ENCODE peak calls at places on chromosomes 11 and 22, in four cellular contexts. One of them, this sample, is unnamed.

GRCh38 chr11:74284466-74284865 is 27.0 kb downstream of the P4HA3 start:
- DNase-seq in AG10803: no peak
- DNase-seq in fibroblast of pulmonary artery: no peak
- DNase-seq in HL-60: no peak
- DNase-seq in this sample: no peak

GRCh38 chr11:124748100-124748418 is 4.0 kb downstream of the VSIG2 start:
- DNase-seq in fibroblast of pulmonary artery: no peak
- DNase-seq in HL-60: no peak
- DNase-seq in AG10803: no peak
- DNase-seq in this sample: no peak

GRCh38 chr11:60116996-60117790 is 28.7 kb downstream of the MS4A2 start:
- DNase-seq in AG10803: no peak
- DNase-seq in fibroblast of pulmonary artery: no peak
- DNase-seq in HL-60: no peak
- DNase-seq in this sample: no peak

GRCh38 chr11:46367244-46367915 is 14.1 kb upstream of the MDK start:
- DNase-seq in AG10803: peak; percentile 54
- DNase-seq in HL-60: no peak
- DNase-seq in fibroblast of pulmonary artery: peak; percentile 57
- DNase-seq in this sample: peak; percentile 44

GRCh38 chr22:46085831-46086576 is 64.3 kb upstream of the PPARA start:
- DNase-seq in fibroblast of pulmonary artery: peak; percentile 51
- DNase-seq in AG10803: peak; percentile 94
- DNase-seq in HL-60: no peak
- DNase-seq in this sample: peak; percentile 87

GRCh38 chr11:95795627-95796308 is 5.5 kb downstream of the CEP57 start:
- DNase-seq in HL-60: no peak
- DNase-seq in fibroblast of pulmonary artery: no peak
- DNase-seq in AG10803: no peak
- DNase-seq in this sample: no peak

GRCh38 chr22:31958625-31959239 is 14.4 kb downstream of the YWHAH start:
- DNase-seq in HL-60: no peak
- DNase-seq in AG10803: no peak
- DNase-seq in fibroblast of pulmonary artery: no peak
- DNase-seq in this sample: no peak

GRCh38 chr22:19147193-19147780 is 2.8 kb downstream of the GSC2 start:
- DNase-seq in HL-60: no peak
- DNase-seq in AG10803: no peak
- DNase-seq in fibroblast of pulmonary artery: no peak
- DNase-seq in this sample: no peak

GRCh38 chr11:121478895-121479281 is 26.1 kb upstream of the SORL1-AS1 start:
- DNase-seq in HL-60: no peak
- DNase-seq in AG10803: no peak
- DNase-seq in fibroblast of pulmonary artery: no peak
- DNase-seq in this sample: no peak

GRCh38 chr11:49208006-49208721 is at the start of gene FOLH1:
- DNase-seq in AG10803: peak; percentile 0
- DNase-seq in HL-60: no peak
- DNase-seq in fibroblast of pulmonary artery: peak; percentile 11
- DNase-seq in this sample: no peak

GRCh38 chr11:65113839-65114238 is 2.2 kb downstream of the TM7SF2 start:
- DNase-seq in HL-60: no peak
- DNase-seq in AG10803: no peak
- DNase-seq in fibroblast of pulmonary artery: no peak
- DNase-seq in this sample: no peak

GRCh38 chr22:19065929-19066328 is 56.3 kb downstream of the DGCR2 start:
- DNase-seq in AG10803: no peak
- DNase-seq in fibroblast of pulmonary artery: no peak
- DNase-seq in HL-60: no peak
- DNase-seq in this sample: no peak

GRCh38 chr11:102464859-102465500 is 12.4 kb upstream of the TMEM123 start:
- DNase-seq in AG10803: no peak
- DNase-seq in HL-60: no peak
- DNase-seq in fibroblast of pulmonary artery: no peak
- DNase-seq in this sample: no peak

GRCh38 chr11:18173225-18173866 is 709 bp downstream of the MRGPRX4 start:
- DNase-seq in fibroblast of pulmonary artery: no peak
- DNase-seq in HL-60: no peak
- DNase-seq in AG10803: no peak
- DNase-seq in this sample: no peak

GRCh38 chr11:18172686-18173085 is at the start of gene MRGPRX4:
- DNase-seq in fibroblast of pulmonary artery: no peak
- DNase-seq in AG10803: no peak
- DNase-seq in HL-60: no peak
- DNase-seq in this sample: no peak

GRCh38 chr11:18168372-18168771 is 4.3 kb upstream of the MRGPRX4 start:
- DNase-seq in fibroblast of pulmonary artery: no peak
- DNase-seq in AG10803: no peak
- DNase-seq in HL-60: no peak
- DNase-seq in this sample: no peak

DNA sequence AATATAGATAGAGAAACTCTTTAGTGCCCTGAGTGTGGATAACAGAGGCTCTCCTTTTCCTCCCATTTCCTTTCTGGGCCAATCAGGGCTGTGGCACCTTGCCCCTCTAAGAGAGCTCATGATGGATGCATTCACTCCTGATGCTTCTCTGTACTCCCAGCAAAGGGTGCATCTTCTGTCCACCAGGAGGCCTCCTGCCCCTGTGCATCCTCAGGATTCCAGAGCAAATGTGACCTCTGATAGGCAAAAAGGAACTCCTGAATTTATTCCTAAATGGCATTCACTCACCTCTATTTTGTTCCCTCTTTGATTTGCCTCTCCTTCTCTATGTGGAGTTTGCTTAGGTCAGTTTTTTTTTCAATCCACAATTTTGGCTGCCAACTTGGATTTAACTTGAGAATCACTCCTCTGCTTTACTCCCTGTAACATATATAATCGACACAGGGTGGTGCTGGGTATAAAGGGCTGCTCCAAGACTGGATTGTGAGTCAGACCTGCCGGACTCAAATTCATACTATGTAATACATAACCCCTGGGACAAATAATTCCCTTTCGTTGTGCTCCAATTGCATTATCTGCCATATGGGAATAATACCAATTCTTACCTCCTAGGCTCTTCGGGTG is 1.1 kb upstream of the MRGPRX4 start:
- DNase-seq in AG10803: peak; percentile 33
- DNase-seq in fibroblast of pulmonary artery: peak; percentile 26
- DNase-seq in HL-60: no peak
- DNase-seq in this sample: no peak
- TF ChIP-seq CTCF in AG10803: peak; percentile 72
- TF ChIP-seq CTCF in fibroblast of pulmonary artery: peak; percentile 59
- TF ChIP-seq CTCF in HL-60: no peak
- TF ChIP-seq CTCF in this sample: peak; percentile 46

GRCh38 chr11:62507023-62507422 is 39.6 kb downstream of the AHNAK start:
- DNase-seq in fibroblast of pulmonary artery: no peak
- DNase-seq in HL-60: no peak
- DNase-seq in AG10803: no peak
- DNase-seq in this sample: no peak

GRCh38 chr11:62505784-62506145 is 40.8 kb downstream of the AHNAK start:
- DNase-seq in AG10803: no peak
- DNase-seq in fibroblast of pulmonary artery: no peak
- DNase-seq in HL-60: no peak
- DNase-seq in this sample: no peak

GRCh38 chr11:62506413-62506940 is 40.1 kb downstream of the AHNAK start:
- DNase-seq in AG10803: no peak
- DNase-seq in fibroblast of pulmonary artery: no peak
- DNase-seq in HL-60: no peak
- DNase-seq in this sample: no peak

GRCh38 chr11:62505112-62505783 is 41.4 kb downstream of the AHNAK start:
- DNase-seq in fibroblast of pulmonary artery: no peak
- DNase-seq in HL-60: no peak
- DNase-seq in AG10803: no peak
- DNase-seq in this sample: no peak

GRCh38 chr11:62508336-62509058 is 38.1 kb downstream of the AHNAK start:
- DNase-seq in HL-60: no peak
- DNase-seq in AG10803: peak; percentile 80
- DNase-seq in fibroblast of pulmonary artery: peak; percentile 39
- DNase-seq in this sample: peak; percentile 52
- H3K4me3 ChIP-seq in HL-60: no peak overlapping the region
- H3K4me3 ChIP-seq in AG10803: peak overlapping the region; percentile 31
- H3K4me3 ChIP-seq in fibroblast of pulmonary artery: no peak overlapping the region
- H3K4me3 ChIP-seq in this sample: no peak overlapping the region

DNA sequence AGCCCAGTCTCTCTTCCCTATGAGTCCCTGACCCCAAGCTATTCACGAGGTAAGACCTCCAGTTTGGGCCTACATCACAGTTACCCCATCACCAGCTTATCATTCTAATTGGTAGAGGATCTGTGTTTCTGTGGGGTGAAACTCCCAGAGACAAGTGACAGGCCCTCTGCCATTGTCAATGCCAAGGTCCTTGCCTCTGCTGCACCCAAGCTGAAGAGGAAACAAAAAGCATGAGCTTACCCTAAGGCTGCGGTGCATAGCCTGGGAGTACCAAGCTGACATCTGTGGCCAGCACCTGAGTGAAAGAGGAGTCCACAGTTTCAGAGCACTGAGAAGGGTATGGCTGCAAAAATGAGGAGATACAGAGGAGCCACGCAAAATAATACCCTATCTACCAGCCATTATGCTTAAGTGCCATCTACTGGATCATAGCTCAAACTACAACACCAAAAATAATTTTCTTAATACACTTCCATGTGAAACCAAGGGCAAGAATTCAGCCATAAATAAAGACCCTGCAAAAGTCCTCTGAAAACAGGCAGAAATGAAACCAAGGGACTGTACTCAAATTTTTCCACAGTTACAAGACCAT is 62.3 kb upstream of the ANO5 start:
- DNase-seq in AG10803: no peak
- DNase-seq in HL-60: no peak
- DNase-seq in fibroblast of pulmonary artery: peak; percentile 2
- DNase-seq in this sample: no peak
- TF ChIP-seq CTCF in AG10803: no peak
- TF ChIP-seq CTCF in HL-60: peak; percentile 37
- TF ChIP-seq CTCF in fibroblast of pulmonary artery: peak; percentile 19
- TF ChIP-seq CTCF in this sample: no peak

GRCh38 chr11:134120921-134121526 is 52.2 kb downstream of the JAM3 start:
- DNase-seq in AG10803: peak; percentile 67
- DNase-seq in fibroblast of pulmonary artery: peak; percentile 84
- DNase-seq in HL-60: no peak
- DNase-seq in this sample: peak; percentile 72

GRCh38 chr11:134118016-134118415 is 49.1 kb downstream of the JAM3 start:
- DNase-seq in fibroblast of pulmonary artery: no peak
- DNase-seq in HL-60: no peak
- DNase-seq in AG10803: no peak
- DNase-seq in this sample: no peak

GRCh38 chr11:134116210-134116609 is 47.3 kb downstream of the JAM3 start:
- DNase-seq in AG10803: no peak
- DNase-seq in fibroblast of pulmonary artery: no peak
- DNase-seq in HL-60: no peak
- DNase-seq in this sample: no peak

GRCh38 chr11:134119094-134119493 is 50.2 kb downstream of the JAM3 start:
- DNase-seq in HL-60: no peak
- DNase-seq in fibroblast of pulmonary artery: peak; percentile 35
- DNase-seq in AG10803: peak; percentile 49
- DNase-seq in this sample: peak; percentile 61

GRCh38 chr11:134120143-134120850 is 51.4 kb downstream of the JAM3 start:
- DNase-seq in AG10803: peak; percentile 96
- DNase-seq in HL-60: no peak
- DNase-seq in fibroblast of pulmonary artery: peak; percentile 93
- DNase-seq in this sample: peak; percentile 97
- H3K4me3 ChIP-seq in AG10803: peak overlapping the region; percentile 43
- H3K4me3 ChIP-seq in HL-60: no peak overlapping the region
- H3K4me3 ChIP-seq in fibroblast of pulmonary artery: peak overlapping the region; percentile 40
- H3K4me3 ChIP-seq in this sample: peak overlapping the region; percentile 52

GRCh38 chr22:25563757-25564319 is 637 bp upstream of the GRK3 start:
- DNase-seq in HL-60: peak; percentile 60
- DNase-seq in AG10803: no peak
- DNase-seq in fibroblast of pulmonary artery: no peak
- DNase-seq in this sample: no peak
- TF ChIP-seq CTCF in HL-60: no peak
- TF ChIP-seq CTCF in AG10803: no peak
- TF ChIP-seq CTCF in fibroblast of pulmonary artery: no peak
- TF ChIP-seq CTCF in this sample: no peak

DNA sequence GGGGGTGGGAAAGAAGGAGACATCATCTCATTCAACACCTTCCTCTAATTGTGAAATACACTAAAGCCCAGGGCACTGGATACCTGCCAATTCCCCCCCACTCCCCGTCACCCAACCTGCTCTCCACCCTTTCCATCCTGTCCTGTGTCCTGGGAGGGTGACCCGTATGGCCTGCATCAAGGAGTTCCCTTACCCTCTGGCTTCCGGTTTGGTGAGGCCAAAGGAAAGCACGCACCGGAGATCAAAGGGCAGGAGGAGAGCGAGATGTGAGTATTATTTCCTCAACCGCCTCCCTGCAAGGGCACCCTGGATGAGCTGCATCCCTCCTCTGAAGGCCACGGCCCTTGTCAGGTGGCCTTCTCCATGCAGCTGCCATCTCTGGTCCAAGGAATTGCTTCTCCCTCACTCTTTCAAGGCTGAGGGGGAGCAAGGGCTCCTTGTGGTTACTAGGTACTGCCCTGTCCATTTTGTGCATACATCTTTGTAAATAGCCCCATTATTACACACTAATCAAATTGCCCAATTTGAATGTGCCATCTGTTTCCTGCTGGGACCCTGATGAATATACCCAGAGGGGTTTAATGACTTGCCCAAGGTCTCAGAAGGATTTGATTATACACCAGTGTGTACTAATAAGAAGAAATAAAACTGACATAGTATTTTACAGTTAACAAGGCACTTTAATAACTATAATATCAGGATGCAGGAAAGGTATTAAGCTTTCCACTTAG is 64.8 kb upstream of the PTPRJ start:
- DNase-seq in HL-60: no peak
- DNase-seq in AG10803: no peak
- DNase-seq in fibroblast of pulmonary artery: no peak
- DNase-seq in this sample: no peak
- H3K4me3 ChIP-seq in HL-60: no peak overlapping the region
- H3K4me3 ChIP-seq in AG10803: no peak overlapping the region
- H3K4me3 ChIP-seq in fibroblast of pulmonary artery: no peak overlapping the region
- H3K4me3 ChIP-seq in this sample: no peak overlapping the region

GRCh38 chr11:108647701-108648527 is 17.0 kb upstream of the DDX10 start:
- DNase-seq in AG10803: peak; percentile 83
- DNase-seq in fibroblast of pulmonary artery: peak; percentile 89
- DNase-seq in HL-60: no peak
- DNase-seq in this sample: peak; percentile 92
- TF ChIP-seq CTCF in AG10803: peak; percentile 97
- TF ChIP-seq CTCF in fibroblast of pulmonary artery: peak; percentile 98
- TF ChIP-seq CTCF in HL-60: peak; percentile 68
- TF ChIP-seq CTCF in this sample: peak; percentile 93

GRCh38 chr11:128689946-128690745 is 3.7 kb upstream of the FLI1 start:
- DNase-seq in AG10803: no peak
- DNase-seq in HL-60: no peak
- DNase-seq in fibroblast of pulmonary artery: no peak
- DNase-seq in this sample: peak; percentile 39
- H3K4me3 ChIP-seq in AG10803: peak overlapping the region; percentile 22
- H3K4me3 ChIP-seq in HL-60: no peak overlapping the region
- H3K4me3 ChIP-seq in fibroblast of pulmonary artery: no peak overlapping the region
- H3K4me3 ChIP-seq in this sample: no peak overlapping the region